ENCODE peak calls at places on chromosomes 3 and 15, in ten cellular contexts. D is activated T-cell treated with anti-CD3 and anti-CD28 coated beads for 24 hours; V is neuronal stem cell; Q is hepatocyte; J is ELF-1; I is NCI-H2081; Z is activated T-helper 1 cell treated with Interleukin-2 at 50 U/mL for 16 hours; W is activated effector memory CD4-positive, alpha-beta T cell treated with Interleukin-2 at 50 U/mL for 16 hours; A is activated naive CD4-positive, alpha-beta T cell treated with Interleukin-2 at 50 U/mL for 16 hours; K is sciatic nerve. C is an unnamed sample.
A peak's percentile ranks its signal among the peaks of the same experiment; 100 is the strongest.

GRCh38 chr3:150232992-150233451 is 175.1 kb upstream of the TSC22D2 start:
- DNase-seq in D (no peak), K (no peak), Z (no peak), A (no peak), I (no peak), Q (no peak), J (peak; percentile 60), W (no peak), V (no peak), C (no peak)

GRCh38 chr3:32493437-32494414 is 8.9 kb downstream of the CMTM6 start:
- DNase-seq in K (no peak), Z (no peak), A (no peak), V (no peak), J (no peak), D (no peak), I (no peak), Q (no peak), W (no peak), C (no peak)

GRCh38 chr15:98896802-98897732 is 110.5 kb downstream of the PGPEP1L start:
- DNase-seq in J (peak; percentile 43), K (no peak), V (no peak), A (no peak), Z (no peak), Q (peak; percentile 86), D (no peak), W (no peak), I (no peak), C (no peak)

GRCh38 chr3:195580733-195581443 is 2.9 kb downstream of the APOD start:
- DNase-seq in W (no peak), Q (no peak), A (no peak), I (no peak), V (no peak), D (no peak), J (no peak), K (no peak), Z (no peak), C (no peak)

GRCh38 chr3:125157183-125157582 is 55.4 kb downstream of the SLC12A8 start:
- DNase-seq in V (no peak), I (no peak), Z (no peak), J (no peak), W (no peak), K (no peak), A (no peak), Q (no peak), D (no peak), C (no peak)

GRCh38 chr3:57756528-57757401 is 656 bp downstream of the SLMAP start:
- DNase-seq in Q (peak; percentile 63), V (peak; percentile 30), K (peak; percentile 69), W (peak; percentile 4), J (peak; percentile 61), Z (peak; percentile 5), I (no peak), A (peak; percentile 28), D (peak; percentile 12), C (peak; percentile 60)

GRCh38 chr3:69240651-69241578 is 118.5 kb upstream of the LMOD3 start:
- DNase-seq in Z (no peak), A (no peak), V (no peak), K (no peak), W (no peak), Q (peak; percentile 39), J (peak; percentile 58), D (no peak), I (no peak), C (no peak)

GRCh38 chr15:39478996-39479395 is 101.9 kb upstream of the THBS1 start:
- DNase-seq in J (no peak), V (no peak), A (no peak), Q (no peak), W (no peak), I (no peak), D (no peak), Z (no peak), K (no peak), C (no peak)

GRCh38 chr3:64627471-64628321 is 60.1 kb downstream of the ADAMTS9 start:
- DNase-seq in D (no peak), A (no peak), K (no peak), I (no peak), Z (no peak), Q (peak; percentile 78), W (no peak), J (no peak), V (no peak), C (no peak)

GRCh38 chr3:30649572-30650310 is 43.3 kb downstream of the TGFBR2 start:
- DNase-seq in Q (peak; percentile 25), A (no peak), I (no peak), K (no peak), Z (no peak), J (no peak), V (no peak), W (no peak), D (no peak), C (peak; percentile 77)

GRCh38 chr3:148911597-148911996 is 46.5 kb downstream of the CPA3 start:
- DNase-seq in I (no peak), J (no peak), D (no peak), Z (no peak), Q (peak; percentile 5), V (no peak), W (no peak), K (no peak), A (no peak), C (no peak)

GRCh38 chr15:69668963-69669362 is 216.3 kb downstream of the RPLP1 start:
- DNase-seq in W (peak; percentile 27), I (no peak), Z (no peak), D (peak; percentile 3), V (no peak), A (peak; percentile 10), K (no peak), Q (no peak), J (no peak), C (no peak)

GRCh38 chr3:172939651-172940293 is 189.2 kb downstream of the ECT2 start:
- DNase-seq in A (no peak), K (no peak), J (peak; percentile 19), W (no peak), Q (no peak), I (no peak), D (no peak), Z (no peak), V (no peak), C (no peak)

GRCh38 chr15:63462053-63462452 is 42.3 kb upstream of the USP3 start:
- DNase-seq in V (no peak), A (no peak), Q (no peak), Z (no peak), J (no peak), I (no peak), W (no peak), D (no peak), K (no peak), C (no peak)

GRCh38 chr3:13708301-13708700 is 159.4 kb downstream of the FBLN2 start:
- DNase-seq in V (no peak), Q (no peak), W (no peak), A (no peak), D (no peak), J (no peak), K (no peak), I (no peak), Z (no peak), C (no peak)